ENCODE peak calls at places on chromosome 3, in four cellular contexts. R is ELR; F is stimulated activated CD8-positive, alpha-beta memory T cell treated with anti-CD3 and anti-CD28 coated beads, Interleukin-7, amount 100 ng/mL, for 4 hours; S is DMS 273 treated with DMSO at 0.1 percent for 48 hours. B is an unnamed sample.
A peak's percentile ranks its signal among the peaks of the same experiment; 100 is the strongest.

GRCh38 chr3:166367947-166368533 is 530.8 kb upstream of the BCHE start:
- DNase-seq in F (no peak), R (peak; percentile 43), S (no peak), B (no peak)

GRCh38 chr3:179716811-179717210 is 64.0 kb downstream of the USP13 start:
- DNase-seq in S (no peak), F (no peak), R (peak; percentile 66), B (no peak)

GRCh38 chr3:126523745-126524428 is at the start of gene CHST13:
- DNase-seq in S (no peak), F (no peak), R (peak; percentile 39), B (no peak)

GRCh38 chr3:78957456-78957855 is 810.3 kb downstream of the ROBO1 start:
- DNase-seq in R (no peak), S (no peak), F (no peak), B (no peak)

GRCh38 chr3:142931222-142931621 is 32.3 kb downstream of the PAQR9 start:
- DNase-seq in S (no peak), F (no peak), R (no peak), B (no peak)

GRCh38 chr3:178005961-178006360 is 530.3 kb upstream of the KCNMB2 start:
- DNase-seq in F (no peak), S (no peak), R (no peak), B (no peak)

GRCh38 chr3:194032828-194033435 is 103.0 kb upstream of the HES1 start:
- DNase-seq in R (no peak), F (no peak), S (no peak), B (no peak)

GRCh38 chr3:99714575-99714974 is 76.2 kb downstream of the COL8A1 start:
- DNase-seq in R (no peak), S (no peak), F (no peak), B (no peak)

GRCh38 chr3:133608405-133608804 is 34.9 kb downstream of the CDV3 start:
- DNase-seq in F (no peak), S (no peak), R (no peak), B (no peak)

GRCh38 chr3:16810593-16811367 is 74.0 kb upstream of the PLCL2 start:
- DNase-seq in F (no peak), R (no peak), S (no peak), B (no peak)

GRCh38 chr3:13144163-13145023 is 71.2 kb upstream of the IQSEC1 start:
- DNase-seq in F (no peak), S (no peak), R (no peak), B (no peak)

GRCh38 chr3:153956621-153957020 is 164.6 kb upstream of the ARHGEF26 start:
- DNase-seq in F (no peak), R (no peak), S (no peak), B (no peak)

GRCh38 chr3:124993462-124993861 is 58.9 kb upstream of the MUC13 start:
- DNase-seq in R (no peak), S (peak; percentile 35), F (no peak), B (no peak)

GRCh38 chr3:129230311-129231019 is 18.9 kb upstream of the COPG1 start:
- DNase-seq in F (no peak), R (peak; percentile 98), S (no peak), B (no peak)

GRCh38 chr3:62529230-62529629 is 155.9 kb upstream of the FEZF2 start:
- DNase-seq in R (peak; percentile 45), S (no peak), F (no peak), B (peak; percentile 3)

GRCh38 chr3:35624698-35625097 is 14.6 kb upstream of the ARPP21 start:
- DNase-seq in F (no peak), S (no peak), R (no peak), B (no peak)

GRCh38 chr3:65190111-65190510 is 502.3 kb upstream of the ADAMTS9 start:
- DNase-seq in F (no peak), R (no peak), S (no peak), B (no peak)

GRCh38 chr3:34683851-34684250 is 885.4 kb downstream of the PDCD6IP start:
- DNase-seq in F (no peak), S (no peak), R (peak; percentile 27), B (no peak)

GRCh38 chr3:155978324-155978723 is 107.9 kb downstream of the GMPS start:
- DNase-seq in R (peak; percentile 22), F (no peak), S (no peak), B (no peak)

GRCh38 chr3:117602054-117602644 is 892.6 kb downstream of the TUSC7 start:
- DNase-seq in S (no peak), F (no peak), R (no peak), B (no peak)

GRCh38 chr3:38738630-38739395 is 77.2 kb downstream of the SCN10A start:
- DNase-seq in R (peak; percentile 62), S (no peak), F (no peak), B (no peak)

GRCh38 chr3:49607105-49607591 is 52.9 kb downstream of the BSN start:
- DNase-seq in S (no peak), R (peak; percentile 12), F (no peak), B (peak; percentile 23)

GRCh38 chr3:152183473-152183872 is 85.3 kb upstream of the MBNL1 start:
- DNase-seq in R (peak; percentile 61), S (peak; percentile 43), F (peak; percentile 17), B (no peak)

GRCh38 chr3:133890972-133891644 is 4.6 kb downstream of the RAB6B start:
- DNase-seq in F (no peak), S (no peak), R (no peak), B (no peak)

GRCh38 chr3:127911421-127911931 is 3.6 kb upstream of the KBTBD12 start:
- DNase-seq in R (no peak), S (no peak), F (no peak), B (no peak)

GRCh38 chr3:153290278-153291015 is 128.4 kb downstream of the RAP2B start:
- DNase-seq in S (no peak), R (peak; percentile 63), F (no peak), B (no peak)

GRCh38 chr3:197555281-197556261 is at the start of gene BDH1:
- DNase-seq in F (peak; percentile 22), R (peak; percentile 53), S (peak; percentile 19), B (no peak)

GRCh38 chr3:18499256-18499655 is 74.1 kb upstream of the SATB1 start:
- DNase-seq in R (no peak), S (no peak), F (no peak), B (no peak)

GRCh38 chr3:173306110-173306509 is 91.4 kb upstream of the NLGN1 start:
- DNase-seq in R (no peak), S (no peak), F (no peak), B (no peak)

GRCh38 chr3:161508852-161509477 is 12.4 kb downstream of the OTOL1 start:
- DNase-seq in F (no peak), R (peak; percentile 53), S (no peak), B (no peak)

GRCh38 chr3:184756151-184756681 is 44.4 kb upstream of the MAGEF1 start:
- DNase-seq in R (no peak), F (no peak), S (no peak), B (no peak)

GRCh38 chr3:4839278-4839677 is 140.0 kb upstream of the BHLHE40 start:
- DNase-seq in S (no peak), F (no peak), R (no peak), B (no peak)

GRCh38 chr3:132311860-132312259 is 5.3 kb upstream of the ACP3 start:
- DNase-seq in R (no peak), F (no peak), S (no peak), B (no peak)

GRCh38 chr3:61560452-61561373 is 658 bp upstream of the PTPRG start:
- DNase-seq in S (no peak), F (no peak), R (peak; percentile 86), B (peak; percentile 72)

GRCh38 chr3:186646106-186646505 is 5.9 kb downstream of the FETUB start:
- DNase-seq in F (no peak), R (no peak), S (no peak), B (no peak)

GRCh38 chr3:60281970-60282369 is 969.3 kb downstream of the FHIT start:
- DNase-seq in S (no peak), R (no peak), F (no peak), B (no peak)

GRCh38 chr3:37823189-37823588 is 38.5 kb upstream of the CTDSPL start:
- DNase-seq in R (no peak), S (no peak), F (no peak), B (no peak)

GRCh38 chr3:5226783-5227182 is 39.3 kb downstream of the EDEM1 start:
- DNase-seq in F (no peak), R (peak; percentile 49), S (no peak), B (no peak)

GRCh38 chr3:145716519-145716918 is 444.5 kb downstream of the PLOD2 start:
- DNase-seq in R (no peak), S (no peak), F (no peak), B (no peak)